ENCODE peak calls at places on chromosomes 11 and 22, in eight cellular contexts. S, G, L, K, Y, Z, A and N are unnamed samples.

GRCh38 chr11:60193687-60194433 is 11.0 kb upstream of the MS4A6A start:
- DNase-seq in S (peak; percentile 72), G (no peak), L (peak; percentile 51), K (no peak), Y (peak; percentile 72), Z (peak; percentile 51), A (peak; percentile 6), N (peak; percentile 32)

GRCh38 chr11:19242184-19242932 is 1.6 kb upstream of the E2F8 start:
- DNase-seq in S (peak; percentile 50), G (peak; percentile 78), L (no peak), K (no peak), Y (no peak), Z (peak; percentile 42), A (no peak), N (no peak)

GRCh38 chr11:75495749-75496641 is 29.7 kb downstream of the GDPD5 start:
- DNase-seq in S (peak; percentile 61), G (no peak), L (no peak), K (no peak), Y (no peak), Z (no peak), A (no peak), N (no peak)

GRCh38 chr11:117686711-117687110 is 110.3 kb downstream of the DSCAML1 start:
- DNase-seq in S (no peak), G (no peak), L (no peak), K (no peak), Y (no peak), Z (no peak), A (peak; percentile 1), N (no peak)

GRCh38 chr11:15889972-15890371 is 466.4 kb downstream of the SOX6 start:
- DNase-seq in S (peak; percentile 53), G (no peak), L (no peak), K (no peak), Y (no peak), Z (no peak), A (peak; percentile 85), N (no peak)

GRCh38 chr11:102010776-102011500 is 36.3 kb upstream of the CFAP300 start:
- DNase-seq in S (peak; percentile 66), G (no peak), L (peak; percentile 81), K (peak; percentile 92), Y (no peak), Z (peak; percentile 42), A (peak; percentile 92), N (peak; percentile 77)

GRCh38 chr11:84780689-84781293 is 846.4 kb downstream of the DLG2 start:
- DNase-seq in S (peak; percentile 34), G (no peak), L (no peak), K (no peak), Y (no peak), Z (no peak), A (peak; percentile 39), N (peak; percentile 30)

GRCh38 chr22:49086606-49087157 is 741.0 kb downstream of the BRD1 start:
- DNase-seq in S (no peak), G (peak; percentile 63), L (no peak), K (no peak), Y (no peak), Z (no peak), A (no peak), N (no peak)

GRCh38 chr11:129785383-129786111 is 30.1 kb upstream of the TMEM45B start:
- DNase-seq in S (no peak), G (no peak), L (no peak), K (no peak), Y (no peak), Z (no peak), A (peak; percentile 5), N (no peak)

GRCh38 chr11:86719781-86720463 is 47.5 kb upstream of the ME3 start:
- DNase-seq in S (no peak), G (no peak), L (no peak), K (no peak), Y (no peak), Z (no peak), A (peak; percentile 98), N (peak; percentile 56)

GRCh38 chr11:72741429-72741833 is 10.8 kb downstream of the ARAP1 start:
- DNase-seq in S (peak; percentile 38), G (peak; percentile 88), L (no peak), K (no peak), Y (peak; percentile 31), Z (peak; percentile 62), A (peak; percentile 16), N (no peak)

DNA sequence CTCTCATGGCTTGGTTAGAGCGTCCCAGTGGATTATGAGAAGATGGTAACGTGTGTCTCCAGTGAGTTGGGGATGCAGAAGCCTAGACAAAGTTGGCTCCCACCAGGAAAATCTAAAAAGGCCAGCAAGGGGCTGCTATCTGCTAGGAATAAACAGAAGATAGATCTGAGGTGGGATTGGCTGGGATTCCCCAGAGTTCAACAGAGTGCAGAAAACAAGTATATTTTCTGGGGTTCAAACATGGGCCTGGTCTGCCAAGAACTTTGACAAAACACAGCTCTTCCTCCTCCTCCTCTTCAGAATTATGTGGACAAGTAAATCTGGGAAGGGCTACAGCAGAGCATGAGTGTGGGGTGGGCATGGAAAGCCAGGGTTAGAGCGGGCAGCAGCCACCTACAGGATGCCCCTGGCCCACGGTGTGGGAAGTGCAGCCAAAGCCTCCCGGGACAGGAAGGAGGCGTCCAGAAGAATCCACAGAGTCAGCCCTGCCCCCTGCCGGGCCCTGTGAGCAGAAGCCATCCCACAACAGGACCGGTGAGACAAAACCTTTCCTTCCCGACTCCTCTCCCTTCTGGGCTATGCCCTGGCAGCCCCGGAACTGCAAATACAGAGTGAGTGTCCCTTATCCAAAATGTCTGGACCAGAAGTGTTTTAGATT is 67.1 kb downstream of the CD82 start:
- DNase-seq in S (peak; percentile 64), G (peak; percentile 80), L (peak; percentile 29), K (peak; percentile 75), Y (peak; percentile 35), Z (no peak), A (peak; percentile 41), N (peak; percentile 56)
- TF ChIP-seq CTCF in S (peak; percentile 30), G (no peak), L (no peak), K (peak; percentile 29), Y (peak; percentile 48), Z (peak; percentile 30), A (peak; percentile 50), N (peak; percentile 17)

GRCh38 chr22:43541462-43542407 is 129.9 kb downstream of the MPPED1 start:
- DNase-seq in S (no peak), G (no peak), L (no peak), K (peak; percentile 79), Y (no peak), Z (no peak), A (no peak), N (no peak)
- TF ChIP-seq CTCF in S (no peak), G (no peak), L (no peak), K (no peak), Y (no peak), Z (no peak), A (no peak), N (no peak)

GRCh38 chr11:8788616-8789015 is 106.0 kb downstream of the RPL27A start:
- DNase-seq in S (no peak), G (no peak), L (no peak), K (no peak), Y (no peak), Z (no peak), A (no peak), N (no peak)

GRCh38 chr11:8785457-8785856 is 102.9 kb downstream of the RPL27A start:
- DNase-seq in S (no peak), G (no peak), L (no peak), K (no peak), Y (no peak), Z (no peak), A (no peak), N (no peak)

GRCh38 chr11:8787372-8787771 is 104.8 kb downstream of the RPL27A start:
- DNase-seq in S (no peak), G (no peak), L (no peak), K (no peak), Y (no peak), Z (no peak), A (peak; percentile 30), N (no peak)

GRCh38 chr11:8785998-8786397 is 103.4 kb downstream of the RPL27A start:
- DNase-seq in S (no peak), G (no peak), L (no peak), K (no peak), Y (no peak), Z (no peak), A (no peak), N (no peak)

DNA sequence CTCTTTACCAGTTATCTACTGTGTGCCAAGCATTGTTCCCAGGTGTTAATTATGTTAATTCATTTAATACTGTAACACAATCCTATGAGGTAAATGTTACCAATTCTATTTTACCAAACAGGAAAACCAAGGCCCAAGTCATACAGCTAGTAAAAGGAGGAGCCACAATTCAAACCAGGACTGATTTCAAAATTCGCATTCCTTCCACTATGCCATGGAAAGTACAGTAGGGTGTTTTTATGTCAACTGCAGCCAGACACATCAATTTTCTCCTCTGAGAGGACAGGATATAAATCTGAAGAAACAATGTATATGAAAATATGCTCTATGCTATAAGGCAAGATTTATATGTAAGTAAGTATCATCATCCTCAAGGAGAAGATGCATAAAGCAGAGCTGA is 104.3 kb downstream of the RPL27A start:
- DNase-seq in S (no peak), G (no peak), L (no peak), K (no peak), Y (no peak), Z (no peak), A (peak; percentile 28), N (no peak)
- TF ChIP-seq CTCF in S (no peak), G (no peak), L (no peak), K (no peak), Y (peak; percentile 49), Z (no peak), A (peak; percentile 29), N (no peak)

GRCh38 chr22:44358723-44359440 is 46.1 kb upstream of the SHISAL1 start:
- DNase-seq in S (no peak), G (peak; percentile 41), L (no peak), K (no peak), Y (no peak), Z (no peak), A (no peak), N (no peak)

GRCh38 chr22:44355688-44356070 is 42.9 kb upstream of the SHISAL1 start:
- DNase-seq in S (no peak), G (peak; percentile 44), L (no peak), K (no peak), Y (no peak), Z (no peak), A (no peak), N (no peak)

GRCh38 chr22:44359496-44360110 is 46.9 kb upstream of the SHISAL1 start:
- DNase-seq in S (no peak), G (peak; percentile 53), L (no peak), K (no peak), Y (no peak), Z (no peak), A (no peak), N (no peak)

GRCh38 chr22:44357962-44358553 is 45.3 kb upstream of the SHISAL1 start:
- DNase-seq in S (peak; percentile 71), G (peak; percentile 19), L (no peak), K (no peak), Y (no peak), Z (no peak), A (peak; percentile 44), N (no peak)

DNA sequence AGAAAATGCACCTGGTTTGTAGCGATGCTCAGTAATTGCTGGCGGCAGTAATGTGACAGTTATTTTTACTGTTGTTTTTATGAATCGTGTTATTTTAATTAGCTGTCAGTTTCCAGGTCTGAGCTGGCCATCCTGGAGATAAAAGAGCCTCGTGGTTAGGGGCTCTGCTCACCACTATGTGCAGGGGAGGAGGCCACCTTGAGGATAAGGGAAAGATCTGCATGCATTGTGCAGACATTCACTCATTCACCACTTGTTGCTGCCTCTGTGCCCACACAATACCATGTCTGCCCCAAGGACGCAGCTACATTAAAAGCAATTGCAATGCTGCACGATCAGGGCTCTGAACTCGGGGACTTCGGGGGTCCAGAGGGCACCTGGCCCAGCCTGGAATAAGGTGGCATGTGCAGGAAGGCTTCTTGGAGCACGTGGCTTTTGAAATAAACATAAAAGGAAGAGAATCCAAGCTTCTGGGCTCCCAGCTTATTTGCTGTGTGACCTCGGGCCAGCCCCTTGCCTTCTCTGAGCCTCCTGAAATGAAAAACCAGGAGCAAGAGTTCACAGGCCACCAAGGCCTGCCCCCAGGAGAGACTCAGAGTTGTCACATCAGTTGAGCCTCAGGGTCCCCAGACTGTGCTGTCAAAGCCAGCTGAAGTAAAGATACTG is 44.7 kb upstream of the SHISAL1 start:
- DNase-seq in S (peak; percentile 56), G (peak; percentile 8), L (no peak), K (no peak), Y (no peak), Z (no peak), A (no peak), N (no peak)
- TF ChIP-seq CTCF in S (peak; percentile 44), G (no peak), L (no peak), K (no peak), Y (peak; percentile 31), Z (no peak), A (peak; percentile 8), N (no peak)